ENCODE peak calls at places on chromosomes 4 and X, in four cellular contexts. S is foreskin fibroblast; R is CD4-positive, alpha-beta T cell; A is AG09319. M is an unnamed sample.

GRCh38 chr4:142886566-142886965 is 40.5 kb upstream of the INPP4B start:
- DNase-seq in S (no peak), R (no peak), A (no peak), M (no peak)

GRCh38 chr4:17316566-17316965 is 195.3 kb downstream of the QDPR start:
- DNase-seq in S (peak), R (no peak), A (no peak), M (no peak)

GRCh38 chrX:15269120-15269519 is 763 bp downstream of the ASB9 start:
- DNase-seq in S (no peak), R (no peak), A (no peak), M (no peak)

GRCh38 chr4:25446611-25447010 is 69.5 kb downstream of the ANAPC4 start:
- DNase-seq in S (no peak), R (no peak), A (no peak), M (no peak)

GRCh38 chr4:76559236-76560071 is 124.4 kb downstream of the SHROOM3 start:
- DNase-seq in S (no peak), R (no peak), A (no peak), M (no peak)

GRCh38 chr4:163332526-163333405 is at the start of gene NPY1R:
- DNase-seq in S (peak), R (no peak), A (peak), M (peak)

GRCh38 chr4:105025263-105026017 is 121.2 kb upstream of the TET2 start:
- DNase-seq in S (no peak), R (no peak), A (no peak), M (no peak)

GRCh38 chr4:168501407-168501806 is 4.6 kb downstream of the PALLD start:
- DNase-seq in S (no peak), R (no peak), A (no peak), M (no peak)

GRCh38 chr4:26885912-26886274 is 25.3 kb downstream of the STIM2 start:
- DNase-seq in S (no peak), R (no peak), A (no peak), M (no peak)

GRCh38 chr4:47531954-47532321 is 46.9 kb downstream of the ATP10D start:
- DNase-seq in S (no peak), R (no peak), A (no peak), M (no peak)

GRCh38 chr4:124018383-124019317 is 622.1 kb downstream of the SPRY1 start:
- DNase-seq in S (peak), R (no peak), A (peak), M (no peak)

GRCh38 chr4:74671074-74671698 is 123.1 kb downstream of the BTC start:
- DNase-seq in S (peak), R (peak), A (no peak), M (peak)

GRCh38 chrX:40279762-40280161 is 182.0 kb upstream of the BCOR start:
- DNase-seq in S (no peak), R (no peak), A (no peak), M (no peak)

GRCh38 chr4:148634476-148634875 is 192.3 kb upstream of the NR3C2 start:
- DNase-seq in S (no peak), R (no peak), A (no peak), M (no peak)

GRCh38 chr4:36349904-36350554 is 68.6 kb downstream of the DTHD1 start:
- DNase-seq in S (no peak), R (no peak), A (no peak), M (no peak)

GRCh38 chrX:140764401-140764919 is 54.9 kb downstream of the LINC00632 start:
- DNase-seq in S (peak), R (no peak), A (peak), M (peak)

GRCh38 chr4:183546376-183546775 is 41.5 kb downstream of the ING2 start:
- DNase-seq in S (no peak), R (no peak), A (no peak), M (no peak)

GRCh38 chr4:107283587-107284559 is 247.8 kb upstream of the DKK2 start:
- DNase-seq in S (peak), R (no peak), A (peak), M (no peak)

GRCh38 chr4:16199132-16199531 is 27.1 kb downstream of the TAPT1 start:
- DNase-seq in S (peak), R (no peak), A (no peak), M (no peak)

GRCh38 chr4:8830056-8830455 is 41.6 kb downstream of the HMX1 start:
- DNase-seq in S (no peak), R (no peak), A (no peak), M (peak)

GRCh38 chr4:42397256-42397634 is at the start of gene SHISA3:
- DNase-seq in S (peak), R (no peak), A (no peak), M (no peak)

GRCh38 chr4:76748649-76749048 is 149.3 kb downstream of the SOWAHB start:
- DNase-seq in S (peak), R (no peak), A (no peak), M (no peak)

GRCh38 chr4:69092190-69092589 is 4.1 kb upstream of the UGT2B7 start:
- DNase-seq in S (peak), R (no peak), A (no peak), M (no peak)

GRCh38 chr4:6394671-6395081 is 77.7 kb downstream of the PPP2R2C start:
- DNase-seq in S (no peak), R (no peak), A (no peak), M (no peak)

GRCh38 chr4:25813705-25814104 is 49.1 kb downstream of the SEL1L3 start:
- DNase-seq in S (peak), R (no peak), A (no peak), M (no peak)

GRCh38 chr4:946103-946450 is 13.8 kb downstream of the TMEM175 start:
- DNase-seq in S (no peak), R (no peak), A (no peak), M (no peak)

GRCh38 chrX:25968920-25969319 is 169.2 kb upstream of the MAGEB18 start:
- DNase-seq in S (peak), R (no peak), A (no peak), M (no peak)

DNA sequence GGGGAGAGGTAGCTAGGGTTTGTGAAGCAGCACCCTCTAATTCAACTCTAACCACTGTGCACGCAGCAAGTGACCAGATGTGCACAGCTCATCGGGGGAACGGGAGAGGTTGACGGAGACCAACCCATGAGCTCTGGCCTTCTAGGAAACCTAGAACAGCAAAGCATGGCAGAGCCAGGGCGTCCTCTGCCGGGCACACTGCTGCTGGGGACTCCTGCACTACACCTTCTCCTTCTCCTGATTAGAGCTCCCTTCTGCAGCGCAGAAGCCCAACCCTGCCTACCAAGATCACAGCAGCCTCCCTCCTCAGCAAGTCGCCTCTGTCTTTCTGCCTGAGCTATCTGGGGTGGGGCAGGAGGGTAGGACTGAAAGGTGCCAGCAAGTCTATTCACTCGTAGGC is 252.3 kb upstream of the PSAPL1 start:
- DNase-seq in S (no peak), R (no peak), A (no peak), M (no peak)
- TF ChIP-seq CTCF in S (no peak), R (no peak), A (no peak), M (no peak)

GRCh38 chrX:49884290-49884862 is 5.1 kb downstream of the USP27X start:
- DNase-seq in S (peak), R (peak), A (no peak), M (peak)
- TF ChIP-seq CTCF in S (peak), R (peak), A (peak), M (peak)

DNA sequence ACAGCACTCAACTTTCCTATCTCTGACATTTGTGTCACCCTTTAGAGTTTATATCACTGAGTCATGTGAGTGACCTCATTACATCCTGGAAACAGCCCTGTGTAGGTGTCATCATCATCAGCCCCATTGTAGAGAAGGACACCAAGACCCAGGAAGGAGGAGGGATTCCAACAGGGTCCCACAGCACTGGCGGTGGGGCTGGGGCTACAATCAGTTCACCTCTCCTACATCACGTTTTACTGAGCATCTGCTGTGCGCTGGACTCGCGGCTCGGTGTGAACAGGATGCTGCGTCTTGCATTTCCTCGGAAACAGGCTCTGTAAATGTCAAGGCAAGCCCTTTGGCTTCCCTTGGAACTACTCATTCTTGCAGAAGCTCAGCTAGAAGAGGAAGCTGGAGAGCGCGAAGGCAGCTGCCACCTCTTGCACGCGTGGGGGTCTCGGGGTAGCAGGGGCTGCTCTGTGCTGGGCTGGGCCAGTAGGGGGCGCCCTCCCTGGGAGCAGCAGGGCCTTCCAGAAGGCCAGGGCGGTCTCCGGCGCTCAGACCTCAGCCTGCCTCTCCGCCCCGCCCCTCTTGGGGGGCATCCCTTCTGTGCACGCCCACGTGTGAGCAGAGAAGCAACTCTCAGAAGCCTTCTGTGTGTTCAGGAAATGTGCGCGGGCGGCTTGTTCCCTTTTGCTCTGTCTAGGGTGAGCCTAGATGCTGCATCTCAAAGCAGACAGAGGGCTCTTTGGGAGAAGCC is 29.0 kb downstream of the REELD1 start:
- DNase-seq in S (peak), R (no peak), A (no peak), M (no peak)
- TF ChIP-seq CTCF in S (no peak), R (peak), A (peak), M (peak)

DNA sequence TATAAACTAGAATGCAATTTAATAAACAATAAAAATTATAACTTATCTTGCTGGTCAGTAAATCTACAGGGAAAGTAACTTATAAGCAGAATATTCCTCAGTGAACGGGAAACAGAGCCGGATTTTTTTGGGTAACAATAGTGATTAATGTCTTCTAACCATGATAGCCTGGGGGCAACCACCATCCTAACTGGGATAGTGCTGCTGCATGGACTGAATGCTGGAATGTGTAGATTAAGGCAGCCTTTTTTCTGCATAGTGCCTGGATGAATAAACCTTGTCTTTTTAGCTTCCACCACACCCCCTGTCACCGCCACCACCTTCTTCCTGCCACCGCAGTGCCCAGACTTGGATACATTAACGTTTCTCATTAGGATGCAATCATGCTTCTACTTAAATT is 83.6 kb upstream of the LNX1 start:
- DNase-seq in S (no peak), R (no peak), A (no peak), M (no peak)
- TF ChIP-seq CTCF in S (no peak), R (no peak), A (no peak), M (no peak)

DNA sequence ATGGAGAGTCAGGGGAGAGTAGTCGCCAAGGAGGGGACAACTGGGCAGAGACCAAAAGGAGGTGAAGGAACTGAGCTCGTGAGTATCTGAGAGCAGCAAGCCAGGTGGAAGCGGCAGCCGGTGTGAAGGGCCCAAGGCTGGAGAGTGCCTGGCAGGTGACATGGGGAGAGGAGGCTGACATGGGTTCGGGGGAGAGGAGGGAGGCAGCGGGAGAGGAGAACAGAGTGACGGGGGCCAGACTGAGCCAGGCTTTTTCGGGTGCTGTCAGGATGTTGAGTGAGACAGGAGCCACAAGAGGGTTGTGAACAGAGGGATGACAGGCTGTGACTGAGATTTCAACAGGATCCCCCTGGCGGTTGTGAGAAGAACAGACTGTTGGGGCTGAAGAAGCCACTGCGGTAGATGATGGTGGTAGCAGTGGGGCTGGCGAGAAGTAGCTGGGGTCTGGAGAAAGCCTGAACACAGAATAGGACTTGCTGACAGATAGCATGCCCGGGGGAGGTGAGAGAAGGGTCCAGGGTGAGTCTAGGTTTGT is 5.7 kb downstream of the ELK1 start:
- DNase-seq in S (peak), R (no peak), A (no peak), M (no peak)
- TF ChIP-seq CTCF in S (peak), R (no peak), A (peak), M (peak)

DNA sequence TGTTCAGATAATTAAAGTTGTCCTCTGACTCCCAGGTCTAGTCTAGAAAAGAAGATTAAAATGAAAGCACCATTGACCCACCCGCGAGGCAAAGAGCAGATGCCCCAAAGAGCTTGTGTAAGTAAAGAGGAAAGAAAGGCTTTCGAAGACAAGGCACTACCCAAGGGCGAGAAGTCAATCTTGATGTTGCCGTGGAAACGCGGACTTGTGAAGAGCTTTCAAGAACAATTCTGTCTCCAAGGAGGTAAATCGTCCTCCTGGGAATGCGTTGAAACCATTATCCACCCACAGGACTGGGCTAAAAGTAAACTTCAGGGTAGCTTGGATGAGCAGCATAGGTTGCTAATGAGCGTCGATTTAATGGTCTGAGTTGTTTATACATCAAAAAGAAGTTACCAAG is 189.3 kb downstream of the DHRSX start:
- DNase-seq in S (no peak), R (no peak), A (no peak), M (no peak)
- TF ChIP-seq CTCF in S (no peak), R (no peak), A (no peak), M (no peak)

DNA sequence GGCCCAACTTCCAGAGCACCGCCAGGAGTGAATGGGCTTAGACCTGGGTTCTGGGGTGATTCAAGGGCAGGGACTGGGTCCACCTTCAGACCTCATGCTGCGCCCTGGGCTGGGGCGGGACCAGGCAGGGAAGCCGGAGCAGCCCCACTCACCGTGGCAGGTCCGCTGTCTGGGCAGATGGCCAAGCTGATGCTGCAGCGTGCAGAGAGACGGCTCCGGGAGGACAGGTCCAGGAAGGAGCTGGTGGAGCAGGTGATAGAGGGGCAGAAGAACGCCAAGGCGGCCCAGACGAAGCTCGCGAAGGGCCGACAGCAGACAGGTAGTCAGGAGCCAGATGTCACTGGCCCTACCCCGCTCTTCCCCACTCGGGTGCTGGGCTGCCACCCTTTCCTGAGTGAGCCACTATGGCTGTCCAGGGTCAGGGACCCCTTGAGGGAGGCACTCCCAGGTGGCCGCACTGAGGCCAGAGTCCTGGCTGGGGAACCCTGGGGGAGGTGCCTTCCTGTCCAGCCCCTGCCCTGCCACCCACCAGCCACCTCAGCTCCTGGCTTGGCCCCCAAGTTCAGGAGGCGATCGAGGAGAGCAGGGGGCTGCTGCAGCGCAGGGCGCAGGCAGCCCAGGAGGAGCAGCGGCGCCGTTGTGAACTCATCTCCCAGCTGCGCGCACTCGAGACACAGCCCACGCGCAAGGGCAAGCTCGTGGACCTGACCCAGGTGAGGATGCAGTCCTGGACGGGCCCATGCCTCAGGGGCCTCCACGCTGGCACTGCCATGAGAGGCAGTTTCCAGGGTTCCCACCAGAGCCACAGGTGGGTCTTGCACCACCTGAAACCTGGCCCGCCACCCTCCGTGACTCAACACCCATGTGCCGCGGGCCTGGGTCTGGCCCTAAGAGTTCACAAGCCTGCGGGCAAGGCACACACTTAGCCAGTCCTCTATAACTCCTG is 10.1 kb upstream of the RNF4 start:
- DNase-seq in S (no peak), R (no peak), A (no peak), M (no peak)
- TF ChIP-seq CTCF in S (no peak), R (no peak), A (no peak), M (no peak)

DNA sequence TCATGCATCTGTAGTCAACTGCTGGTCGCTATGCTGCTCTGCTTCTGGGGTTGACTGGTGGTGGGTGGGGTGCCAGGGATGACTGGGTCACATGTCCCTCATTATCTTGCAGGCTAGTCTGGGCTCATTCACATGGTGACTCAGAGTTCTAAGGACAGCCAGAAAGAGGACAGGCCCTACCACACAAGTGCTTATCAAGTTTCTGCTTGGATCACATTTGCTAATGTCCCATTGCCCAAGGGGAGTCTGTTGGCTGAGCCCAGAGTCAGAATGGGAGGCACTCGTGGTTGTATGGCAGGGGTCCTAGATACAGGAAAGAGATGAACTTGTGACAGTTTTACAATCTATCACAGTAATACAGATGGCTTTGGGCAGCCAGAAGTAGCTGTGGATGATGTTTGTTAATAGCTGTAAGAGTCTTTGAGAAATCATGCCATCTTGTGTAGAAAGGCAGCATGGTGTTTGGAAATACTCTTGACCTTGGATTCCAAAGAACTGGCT is 221.3 kb downstream of the GPAT3 start:
- DNase-seq in S (peak), R (no peak), A (no peak), M (no peak)
- TF ChIP-seq CTCF in S (no peak), R (no peak), A (no peak), M (no peak)

M was measured in progenitor cell of endocrine pancreas.